ENCODE peak calls at places on chromosomes 13 and 19, in eight cellular contexts. I, X, O, H, B, V, N and L are unnamed samples.

GRCh38 chr13:98443329-98443728 is 133.6 kb downstream of the STK24 start:
- DNase-seq in X (no peak), B (peak), O (peak), I (no peak), N (no peak), V (no peak), H (peak), L (no peak)

GRCh38 chr19:45451181-45451849 is 16.5 kb upstream of the FOSB start:
- DNase-seq in N (peak), B (no peak), H (no peak), V (no peak), I (no peak), O (no peak), X (no peak), L (no peak)

GRCh38 chr19:53824134-53824611 is at the start of gene NLRP12:
- DNase-seq in X (no peak), H (no peak), V (no peak), N (no peak), O (no peak), I (no peak), B (no peak), L (no peak)

GRCh38 chr13:33617055-33617454 is 200.9 kb upstream of the RFC3 start:
- DNase-seq in B (no peak), X (no peak), I (no peak), H (no peak), V (no peak), N (no peak), O (no peak), L (no peak)

GRCh38 chr13:80166352-80166751 is 174.6 kb downstream of the SPRY2 start:
- DNase-seq in V (no peak), O (no peak), H (no peak), N (no peak), X (no peak), I (no peak), B (no peak), L (no peak)

GRCh38 chr19:18543814-18544475 is 572 bp upstream of the FKBP8 start:
- DNase-seq in N (peak), H (peak), X (peak), O (peak), B (no peak), I (peak), V (peak), L (peak)

GRCh38 chr19:29631450-29631849 is 25.4 kb downstream of the POP4 start:
- DNase-seq in I (no peak), B (no peak), N (no peak), O (no peak), V (no peak), H (no peak), X (no peak), L (no peak)

GRCh38 chr19:51751655-51752054 is at the start of gene FPR1:
- DNase-seq in V (no peak), O (no peak), N (no peak), I (no peak), B (no peak), H (peak), X (no peak), L (no peak)

GRCh38 chr19:18006895-18007604 is 920 bp upstream of the ARRDC2 start:
- DNase-seq in V (peak), I (peak), X (peak), O (peak), N (peak), H (peak), B (no peak), L (peak)

GRCh38 chr13:73754727-73755292 is 379.4 kb downstream of the KLF12 start:
- DNase-seq in X (peak), H (peak), N (no peak), V (no peak), B (no peak), O (peak), I (no peak), L (peak)

GRCh38 chr19:2227415-2228156 is 8.5 kb downstream of the PLEKHJ1 start:
- DNase-seq in N (no peak), V (no peak), H (no peak), B (no peak), I (no peak), X (no peak), O (no peak), L (no peak)

GRCh38 chr13:51006067-51006800 is 96.6 kb downstream of the RNASEH2B start:
- DNase-seq in V (no peak), X (no peak), H (no peak), O (no peak), I (no peak), B (no peak), N (no peak), L (no peak)

GRCh38 chr19:5059767-5060166 is 90.9 kb downstream of the KDM4B start:
- DNase-seq in B (no peak), H (no peak), N (no peak), O (no peak), I (no peak), V (no peak), X (no peak), L (no peak)

GRCh38 chr13:88887045-88887662 is 1216.0 kb downstream of the SLITRK5 start:
- DNase-seq in B (no peak), O (no peak), N (no peak), H (no peak), X (no peak), V (no peak), I (peak), L (no peak)

GRCh38 chr13:27573265-27573664 is 47.1 kb downstream of the LNX2 start:
- DNase-seq in B (peak), H (peak), V (no peak), I (no peak), X (no peak), N (no peak), O (no peak), L (no peak)

GRCh38 chr19:4556574-4557185 is 2.8 kb downstream of the SEMA6B start:
- DNase-seq in V (no peak), O (peak), B (no peak), N (no peak), H (peak), X (no peak), I (peak), L (peak)

GRCh38 chr13:81048026-81048461 is 707.1 kb upstream of the SPRY2 start:
- DNase-seq in I (no peak), B (no peak), V (no peak), N (no peak), H (no peak), X (no peak), O (no peak), L (no peak)

GRCh38 chr13:51229731-51230130 is 7.5 kb downstream of the FAM124A start:
- DNase-seq in N (no peak), X (no peak), H (no peak), O (no peak), B (no peak), V (no peak), I (no peak), L (no peak)

GRCh38 chr19:10501971-10502523 is 1.1 kb downstream of the KEAP1 start:
- DNase-seq in V (peak), B (no peak), O (peak), N (peak), X (peak), H (peak), I (peak), L (peak)

GRCh38 chr19:30447276-30447870 is 75.2 kb downstream of the ZNF536 start:
- DNase-seq in H (no peak), I (no peak), V (no peak), B (peak), N (no peak), O (no peak), X (no peak), L (no peak)

GRCh38 chr19:2391118-2391725 is 31.2 kb downstream of the TMPRSS9 start:
- DNase-seq in V (no peak), H (peak), X (peak), B (no peak), O (peak), N (no peak), I (no peak), L (peak)

GRCh38 chr19:1651061-1651547 is 1.3 kb downstream of the TCF3 start:
- DNase-seq in B (no peak), I (peak), H (peak), V (no peak), X (no peak), O (no peak), N (peak), L (no peak)

GRCh38 chr19:31334101-31334848 is 15.0 kb downstream of the TSHZ3 start:
- DNase-seq in N (no peak), O (no peak), B (no peak), X (no peak), H (no peak), I (no peak), V (no peak), L (no peak)

GRCh38 chr13:31115616-31116015 is 46.1 kb downstream of the HSPH1 start:
- DNase-seq in H (peak), I (no peak), X (no peak), V (no peak), N (no peak), O (no peak), B (no peak), L (no peak)

GRCh38 chr19:15372470-15372869 is 7.1 kb downstream of the AKAP8 start:
- DNase-seq in N (no peak), I (no peak), B (no peak), X (no peak), O (no peak), V (no peak), H (no peak), L (no peak)

GRCh38 chr13:51806571-51806970 is 2.6 kb upstream of the DHRS12 start:
- DNase-seq in O (no peak), B (no peak), N (no peak), I (no peak), V (no peak), X (peak), H (no peak), L (peak)

GRCh38 chr13:41459754-41460111 is 2.4 kb downstream of the RGCC start:
- DNase-seq in N (no peak), X (no peak), I (no peak), V (no peak), H (no peak), B (no peak), O (no peak), L (no peak)

GRCh38 chr13:28609936-28610335 is 49.0 kb upstream of the POMP start:
- DNase-seq in N (no peak), O (no peak), I (no peak), X (no peak), B (no peak), H (no peak), V (no peak), L (no peak)

GRCh38 chr19:10403137-10404021 is at the start of gene CDC37:
- DNase-seq in N (peak), V (peak), O (peak), I (peak), B (peak), H (peak), X (peak), L (peak)

GRCh38 chr19:56837004-56837403 is 3.5 kb downstream of the PEG3 start:
- DNase-seq in X (no peak), V (no peak), B (no peak), H (no peak), N (no peak), O (no peak), I (no peak), L (no peak)

GRCh38 chr13:68275758-68276157 is 1045.6 kb upstream of the PCDH9 start:
- DNase-seq in X (no peak), V (no peak), O (no peak), B (no peak), N (no peak), I (no peak), H (no peak), L (no peak)